ENCODE peak calls at places on chromosome 21, in four cellular contexts. B is A673, H is neural progenitor cell, Z is heart right ventricle. L is an unnamed sample.
A peak's percentile ranks its signal among the peaks of the same experiment; 100 is the strongest.

GRCh38 chr21:32021319-32022027 is 148.7 kb downstream of the HUNK start:
- DNase-seq in B (no peak), H (no peak), Z (peak; percentile 75), L (no peak)

GRCh38 chr21:34651642-34652041 is 17.2 kb upstream of the CLIC6 start:
- DNase-seq in B (no peak), H (no peak), Z (no peak), L (no peak)

GRCh38 chr21:27803571-27803970 is 836.7 kb upstream of the ADAMTS5 start:
- DNase-seq in B (no peak), H (no peak), Z (no peak), L (no peak)

GRCh38 chr21:42201615-42202161 is 17.3 kb upstream of the ABCG1 start:
- DNase-seq in B (no peak), H (no peak), Z (no peak), L (no peak)

GRCh38 chr21:33018707-33019455 is 6.9 kb upstream of the OLIG2 start:
- DNase-seq in B (no peak), H (no peak), Z (no peak), L (no peak)

GRCh38 chr21:15826147-15826780 is 96.5 kb downstream of the USP25 start:
- DNase-seq in B (peak; percentile 60), H (peak; percentile 52), Z (no peak), L (no peak)

GRCh38 chr21:31279214-31279613 is 64.8 kb downstream of the TIAM1 start:
- DNase-seq in B (no peak), H (no peak), Z (no peak), L (no peak)

GRCh38 chr21:21715286-21715969 is 717.2 kb downstream of the NCAM2 start:
- DNase-seq in B (peak; percentile 45), H (no peak), Z (no peak), L (no peak)

GRCh38 chr21:42234464-42235241 is 15.7 kb downstream of the ABCG1 start:
- DNase-seq in B (peak; percentile 80), H (peak; percentile 95), Z (peak; percentile 82), L (peak; percentile 95)

GRCh38 chr21:16932314-16932713 is 580.5 kb upstream of the CXADR start:
- DNase-seq in B (no peak), H (no peak), Z (no peak), L (no peak)

GRCh38 chr21:33022489-33022827 is 3.3 kb upstream of the OLIG2 start:
- DNase-seq in B (no peak), H (no peak), Z (no peak), L (no peak)

GRCh38 chr21:27813750-27814149 is 846.9 kb upstream of the ADAMTS5 start:
- DNase-seq in B (no peak), H (peak; percentile 2), Z (peak; percentile 23), L (no peak)

GRCh38 chr21:43758132-43758619 is 17.9 kb downstream of the CSTB start:
- DNase-seq in B (no peak), H (no peak), Z (no peak), L (no peak)

GRCh38 chr21:43757601-43758000 is 18.5 kb downstream of the CSTB start:
- DNase-seq in B (no peak), H (no peak), Z (no peak), L (no peak)

GRCh38 chr21:43760391-43760958 is 15.6 kb downstream of the CSTB start:
- DNase-seq in B (no peak), H (no peak), Z (no peak), L (no peak)

GRCh38 chr21:43758811-43759210 is 17.3 kb downstream of the CSTB start:
- DNase-seq in B (no peak), H (no peak), Z (no peak), L (no peak)

DNA sequence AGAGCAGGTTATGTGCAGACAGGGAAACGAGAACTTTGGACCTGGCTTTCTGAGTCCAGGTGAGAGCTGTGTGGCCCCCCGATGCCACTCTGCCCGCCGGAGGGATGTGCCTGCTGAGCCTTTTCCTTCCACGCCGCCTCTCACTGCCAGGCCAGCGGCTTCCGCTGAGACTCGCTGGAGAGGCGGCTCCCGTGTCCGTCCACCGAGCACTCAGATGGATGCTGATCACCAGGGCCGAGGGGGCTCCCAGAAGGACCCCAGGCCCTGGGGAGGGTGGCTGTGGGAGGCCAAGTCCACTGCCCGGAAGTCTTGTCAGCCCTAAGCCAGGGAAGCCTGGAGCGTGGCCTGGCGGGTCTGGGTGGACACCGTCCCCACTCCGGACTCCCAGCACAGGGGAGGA is 16.5 kb downstream of the CSTB start:
- DNase-seq in B (no peak), H (no peak), Z (no peak), L (no peak)
- H3K36me3 ChIP-seq in B (peaks cover 20% of the 10 kb centered on the region), H (no peaks in the 10 kb centered on the region), Z (peaks cover 10% of the 10 kb centered on the region), L (peaks cover 97% of the 10 kb centered on the region)

DNA sequence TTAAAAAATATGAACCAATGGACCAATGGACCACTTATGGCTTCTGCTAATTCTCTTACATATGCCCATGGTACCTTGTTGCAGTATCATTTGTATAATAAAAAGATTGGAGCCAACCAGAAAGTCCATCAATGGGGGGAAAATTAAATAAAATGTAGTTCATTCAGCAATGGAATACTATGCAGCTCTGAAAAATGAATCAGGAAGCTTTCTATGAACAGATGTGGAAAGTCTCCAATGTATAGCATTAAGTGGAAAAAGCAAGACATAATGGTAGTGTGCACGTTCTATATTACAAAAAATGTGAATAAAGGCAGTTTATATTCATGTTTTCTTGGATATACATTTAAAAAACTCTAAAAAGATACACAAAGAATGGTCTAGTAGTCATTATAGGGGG is 101.3 kb downstream of the KCNJ15 start:
- DNase-seq in B (no peak), H (no peak), Z (no peak), L (no peak)
- H3K36me3 ChIP-seq in B (no peaks in the 10 kb centered on the region), H (no peaks in the 10 kb centered on the region), Z (no peaks in the 10 kb centered on the region), L (no peaks in the 10 kb centered on the region)

GRCh38 chr21:45510466-45510955 is 31.7 kb downstream of the SLC19A1 start:
- DNase-seq in B (no peak), H (no peak), Z (peak; percentile 10), L (peak; percentile 28)

GRCh38 chr21:45508607-45509565 is 33.4 kb downstream of the SLC19A1 start:
- DNase-seq in B (no peak), H (peak; percentile 20), Z (peak; percentile 11), L (peak; percentile 73)

GRCh38 chr21:45507888-45508508 is 34.2 kb downstream of the SLC19A1 start:
- DNase-seq in B (no peak), H (no peak), Z (no peak), L (peak; percentile 24)

GRCh38 chr21:45511007-45511406 is 31.2 kb downstream of the SLC19A1 start:
- DNase-seq in B (no peak), H (no peak), Z (peak; percentile 9), L (peak; percentile 46)

GRCh38 chr21:45509566-45510465 is 32.4 kb downstream of the SLC19A1 start:
- DNase-seq in B (no peak), H (peak; percentile 20), Z (peak; percentile 15), L (peak; percentile 79)
- H3K36me3 ChIP-seq in B (peaks cover 8% of the 10 kb centered on the region), H (no peaks in the 10 kb centered on the region), Z (peaks cover 13% of the 10 kb centered on the region), L (peaks cover 54% of the 10 kb centered on the region)

DNA sequence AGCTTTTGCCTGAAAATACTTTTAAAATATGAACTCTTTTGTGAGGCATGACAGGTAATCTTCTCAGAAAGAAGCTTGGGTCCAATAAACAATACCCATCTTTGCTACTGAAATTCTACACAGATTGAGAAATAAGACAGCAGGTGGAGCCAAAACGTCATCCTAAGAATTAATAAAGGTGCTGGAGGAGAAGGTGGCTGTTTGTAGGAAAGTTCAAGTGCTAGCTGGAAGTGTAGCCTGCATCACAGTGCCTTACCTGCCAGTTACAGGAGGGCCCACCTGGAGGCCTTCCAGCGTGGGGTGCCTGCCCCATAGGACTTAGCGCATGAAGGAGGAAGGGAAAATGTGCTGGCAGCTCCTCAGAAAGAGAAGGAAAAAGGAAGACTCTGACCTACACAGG is 93.7 kb downstream of the TTC3 start:
- DNase-seq in B (no peak), H (peak; percentile 26), Z (no peak), L (no peak)
- H3K36me3 ChIP-seq in B (peaks cover 59% of the 10 kb centered on the region), H (peaks cover 7% of the 10 kb centered on the region), Z (peaks cover 19% of the 10 kb centered on the region), L (no peaks in the 10 kb centered on the region)

L was measured in left lung.